ENCODE peak calls at places on chromosomes 7 and 10, in seven cellular contexts. One of them, this sample, is unnamed.

GRCh38 chr10:70528726-70529362 is 50.3 kb downstream of the PALD1 start:
- DNase-seq in neuronal stem cell: peak
- DNase-seq in IMR-90: peak
- DNase-seq in mesendoderm: peak
- DNase-seq in mesenchymal stem cell: peak
- DNase-seq in trophoblast cell: peak
- DNase-seq in H1: no peak
- DNase-seq in this sample: peak

GRCh38 chr7:24755541-24756416 is 1.5 kb downstream of the GSDME start:
- DNase-seq in neuronal stem cell: no peak
- DNase-seq in IMR-90: peak
- DNase-seq in mesendoderm: no peak
- DNase-seq in mesenchymal stem cell: peak
- DNase-seq in trophoblast cell: no peak
- DNase-seq in H1: no peak
- DNase-seq in this sample: no peak

GRCh38 chr10:9009505-9009904 is 955.0 kb downstream of the GATA3 start:
- DNase-seq in neuronal stem cell: no peak
- DNase-seq in IMR-90: no peak
- DNase-seq in mesendoderm: no peak
- DNase-seq in mesenchymal stem cell: peak
- DNase-seq in trophoblast cell: peak
- DNase-seq in H1: no peak
- DNase-seq in this sample: no peak

GRCh38 chr7:80275192-80275605 is 140.6 kb downstream of the GNAI1 start:
- DNase-seq in neuronal stem cell: no peak
- DNase-seq in IMR-90: no peak
- DNase-seq in mesendoderm: no peak
- DNase-seq in mesenchymal stem cell: no peak
- DNase-seq in trophoblast cell: no peak
- DNase-seq in H1: no peak
- DNase-seq in this sample: no peak

GRCh38 chr10:21270976-21271375 is 254.5 kb downstream of the SKIDA1 start:
- DNase-seq in neuronal stem cell: no peak
- DNase-seq in IMR-90: no peak
- DNase-seq in mesendoderm: no peak
- DNase-seq in mesenchymal stem cell: no peak
- DNase-seq in trophoblast cell: no peak
- DNase-seq in H1: no peak
- DNase-seq in this sample: no peak

GRCh38 chr10:116658152-116658551 is 37.4 kb downstream of the PNLIPRP2 start:
- DNase-seq in neuronal stem cell: no peak
- DNase-seq in IMR-90: no peak
- DNase-seq in mesendoderm: no peak
- DNase-seq in mesenchymal stem cell: no peak
- DNase-seq in trophoblast cell: no peak
- DNase-seq in H1: no peak
- DNase-seq in this sample: no peak

GRCh38 chr7:137816696-137817320 is 30.0 kb downstream of the DGKI start:
- DNase-seq in neuronal stem cell: no peak
- DNase-seq in IMR-90: no peak
- DNase-seq in mesendoderm: peak
- DNase-seq in mesenchymal stem cell: peak
- DNase-seq in trophoblast cell: no peak
- DNase-seq in H1: no peak
- DNase-seq in this sample: no peak

GRCh38 chr10:14466256-14466655 is 135.5 kb upstream of the FRMD4A start:
- DNase-seq in neuronal stem cell: no peak
- DNase-seq in IMR-90: peak
- DNase-seq in mesendoderm: no peak
- DNase-seq in mesenchymal stem cell: peak
- DNase-seq in trophoblast cell: no peak
- DNase-seq in H1: peak
- DNase-seq in this sample: no peak

GRCh38 chr10:44908936-44909335 is 2.2 kb upstream of the TMEM72 start:
- DNase-seq in neuronal stem cell: no peak
- DNase-seq in IMR-90: no peak
- DNase-seq in mesendoderm: no peak
- DNase-seq in mesenchymal stem cell: no peak
- DNase-seq in trophoblast cell: no peak
- DNase-seq in H1: no peak
- DNase-seq in this sample: no peak

GRCh38 chr10:62234284-62234605 is 34.4 kb downstream of the RTKN2 start:
- DNase-seq in neuronal stem cell: no peak
- DNase-seq in IMR-90: no peak
- DNase-seq in mesendoderm: no peak
- DNase-seq in mesenchymal stem cell: no peak
- DNase-seq in trophoblast cell: no peak
- DNase-seq in H1: no peak
- DNase-seq in this sample: no peak

GRCh38 chr7:122303971-122304603 is 463 bp downstream of the FEZF1 start:
- DNase-seq in neuronal stem cell: no peak
- DNase-seq in IMR-90: no peak
- DNase-seq in mesendoderm: peak
- DNase-seq in mesenchymal stem cell: no peak
- DNase-seq in trophoblast cell: peak
- DNase-seq in H1: peak
- DNase-seq in this sample: peak

GRCh38 chr7:154640266-154640865 is 362.6 kb downstream of the PAXIP1 start:
- DNase-seq in neuronal stem cell: peak
- DNase-seq in IMR-90: no peak
- DNase-seq in mesendoderm: peak
- DNase-seq in mesenchymal stem cell: no peak
- DNase-seq in trophoblast cell: no peak
- DNase-seq in H1: peak
- DNase-seq in this sample: peak

GRCh38 chr7:159023746-159024145 is 120.9 kb downstream of the VIPR2 start:
- DNase-seq in neuronal stem cell: no peak
- DNase-seq in IMR-90: no peak
- DNase-seq in mesendoderm: no peak
- DNase-seq in mesenchymal stem cell: no peak
- DNase-seq in trophoblast cell: no peak
- DNase-seq in H1: no peak
- DNase-seq in this sample: peak

GRCh38 chr10:36547965-36548364 is 577.4 kb upstream of the ANKRD30A start:
- DNase-seq in neuronal stem cell: no peak
- DNase-seq in IMR-90: peak
- DNase-seq in mesendoderm: peak
- DNase-seq in mesenchymal stem cell: no peak
- DNase-seq in trophoblast cell: no peak
- DNase-seq in H1: no peak
- DNase-seq in this sample: no peak

GRCh38 chr7:11858026-11858425 is 26.0 kb upstream of the THSD7A start:
- DNase-seq in neuronal stem cell: no peak
- DNase-seq in IMR-90: no peak
- DNase-seq in mesendoderm: no peak
- DNase-seq in mesenchymal stem cell: no peak
- DNase-seq in trophoblast cell: no peak
- DNase-seq in H1: no peak
- DNase-seq in this sample: no peak

GRCh38 chr7:29398011-29398410 is 165.6 kb upstream of the PRR15 start:
- DNase-seq in neuronal stem cell: no peak
- DNase-seq in IMR-90: no peak
- DNase-seq in mesendoderm: no peak
- DNase-seq in mesenchymal stem cell: no peak
- DNase-seq in trophoblast cell: no peak
- DNase-seq in H1: no peak
- DNase-seq in this sample: no peak

GRCh38 chr7:29400435-29400834 is 163.2 kb upstream of the PRR15 start:
- DNase-seq in neuronal stem cell: no peak
- DNase-seq in IMR-90: no peak
- DNase-seq in mesendoderm: no peak
- DNase-seq in mesenchymal stem cell: no peak
- DNase-seq in trophoblast cell: no peak
- DNase-seq in H1: no peak
- DNase-seq in this sample: no peak

GRCh38 chr7:29405891-29406290 is 157.7 kb upstream of the PRR15 start:
- DNase-seq in neuronal stem cell: no peak
- DNase-seq in IMR-90: no peak
- DNase-seq in mesendoderm: no peak
- DNase-seq in mesenchymal stem cell: no peak
- DNase-seq in trophoblast cell: no peak
- DNase-seq in H1: no peak
- DNase-seq in this sample: no peak

GRCh38 chr7:29397398-29397797 is 166.2 kb upstream of the PRR15 start:
- DNase-seq in neuronal stem cell: no peak
- DNase-seq in IMR-90: no peak
- DNase-seq in mesendoderm: no peak
- DNase-seq in mesenchymal stem cell: no peak
- DNase-seq in trophoblast cell: no peak
- DNase-seq in H1: no peak
- DNase-seq in this sample: no peak

DNA sequence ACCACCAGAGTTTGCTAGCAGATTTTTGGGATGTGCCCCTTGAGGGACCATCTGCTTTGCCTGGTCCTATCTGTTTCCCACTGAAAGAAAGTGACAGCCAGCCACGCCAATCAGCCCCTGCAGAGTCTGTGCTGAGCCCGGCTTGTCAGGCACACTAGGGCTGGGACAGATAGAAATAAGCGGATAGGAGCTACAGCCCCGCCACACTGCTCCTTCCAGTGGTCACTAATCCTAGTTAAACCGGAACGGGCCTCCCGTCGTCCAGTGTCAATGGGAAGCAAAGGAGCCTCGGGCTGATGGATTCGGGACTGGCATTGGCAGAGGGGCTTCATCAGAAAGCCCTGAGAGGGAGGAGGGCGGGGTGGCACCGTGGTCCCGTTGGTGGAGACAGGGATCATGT is 161.8 kb upstream of the PRR15 start:
- DNase-seq in neuronal stem cell: no peak
- DNase-seq in IMR-90: no peak
- DNase-seq in mesendoderm: peak
- DNase-seq in mesenchymal stem cell: no peak
- DNase-seq in trophoblast cell: no peak
- DNase-seq in H1: no peak
- DNase-seq in this sample: peak
- H3K4ac ChIP-seq in neuronal stem cell: no peak
- H3K4ac ChIP-seq in IMR-90: no peak
- H3K4ac ChIP-seq in mesendoderm: no peak
- H3K4ac ChIP-seq in mesenchymal stem cell: no peak
- H3K4ac ChIP-seq in trophoblast cell: no peak
- H3K4ac ChIP-seq in H1: no peak
- H3K4ac ChIP-seq in this sample: no peak

GRCh38 chr7:99563650-99564049 is 5.2 kb downstream of the ZNF655 start:
- DNase-seq in neuronal stem cell: no peak
- DNase-seq in IMR-90: peak
- DNase-seq in mesendoderm: peak
- DNase-seq in mesenchymal stem cell: peak
- DNase-seq in trophoblast cell: peak
- DNase-seq in H1: no peak
- DNase-seq in this sample: no peak

GRCh38 chr7:99560834-99561734 is 2.6 kb downstream of the ZNF655 start:
- DNase-seq in neuronal stem cell: no peak
- DNase-seq in IMR-90: no peak
- DNase-seq in mesendoderm: no peak
- DNase-seq in mesenchymal stem cell: no peak
- DNase-seq in trophoblast cell: no peak
- DNase-seq in H1: no peak
- DNase-seq in this sample: no peak

GRCh38 chr7:99561735-99562051 is 3.3 kb downstream of the ZNF655 start:
- DNase-seq in neuronal stem cell: no peak
- DNase-seq in IMR-90: no peak
- DNase-seq in mesendoderm: no peak
- DNase-seq in mesenchymal stem cell: no peak
- DNase-seq in trophoblast cell: no peak
- DNase-seq in H1: no peak
- DNase-seq in this sample: no peak

GRCh38 chr7:99562832-99563231 is 4.4 kb downstream of the ZNF655 start:
- DNase-seq in neuronal stem cell: no peak
- DNase-seq in IMR-90: peak
- DNase-seq in mesendoderm: peak
- DNase-seq in mesenchymal stem cell: peak
- DNase-seq in trophoblast cell: peak
- DNase-seq in H1: no peak
- DNase-seq in this sample: no peak

DNA sequence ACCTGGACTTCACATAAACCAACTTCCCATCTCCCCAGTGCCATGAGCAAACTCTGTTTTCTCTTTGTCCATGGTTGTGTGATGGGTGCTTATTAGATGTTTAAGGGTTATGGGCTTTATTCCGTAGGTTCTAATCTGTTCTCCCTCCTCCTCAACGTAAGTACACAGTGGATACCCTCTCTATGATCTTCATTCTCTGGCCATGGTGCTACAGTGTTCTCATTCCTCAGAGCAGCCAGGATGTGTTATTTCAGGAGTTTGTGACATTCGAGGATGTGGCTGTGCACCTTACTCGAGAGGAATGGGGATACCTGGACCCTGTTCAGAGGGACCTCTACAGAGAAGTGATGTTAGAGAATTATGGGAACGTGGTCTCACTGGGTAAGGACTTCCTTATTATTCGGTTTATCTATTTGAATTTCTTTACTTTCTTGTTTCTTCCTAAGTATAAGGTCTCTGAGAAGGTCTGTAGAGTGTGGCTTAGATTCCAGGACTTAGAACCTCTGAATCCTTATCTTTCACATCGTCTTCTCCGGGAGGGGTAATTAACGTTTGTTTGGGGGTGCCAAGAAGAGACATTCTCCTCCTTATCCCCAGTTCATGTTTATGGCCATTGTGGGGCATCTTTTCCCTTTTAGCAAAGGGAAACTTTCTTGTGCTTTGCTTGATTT is 3.8 kb downstream of the ZNF655 start:
- DNase-seq in neuronal stem cell: no peak
- DNase-seq in IMR-90: no peak
- DNase-seq in mesendoderm: no peak
- DNase-seq in mesenchymal stem cell: no peak
- DNase-seq in trophoblast cell: no peak
- DNase-seq in H1: no peak
- DNase-seq in this sample: no peak
- H3K27ac ChIP-seq in neuronal stem cell: no peak
- H3K27ac ChIP-seq in IMR-90: peak
- H3K27ac ChIP-seq in mesendoderm: peak
- H3K27ac ChIP-seq in mesenchymal stem cell: peak
- H3K27ac ChIP-seq in trophoblast cell: peak
- H3K27ac ChIP-seq in H1: no peak
- H3K27ac ChIP-seq in this sample: no peak

DNA sequence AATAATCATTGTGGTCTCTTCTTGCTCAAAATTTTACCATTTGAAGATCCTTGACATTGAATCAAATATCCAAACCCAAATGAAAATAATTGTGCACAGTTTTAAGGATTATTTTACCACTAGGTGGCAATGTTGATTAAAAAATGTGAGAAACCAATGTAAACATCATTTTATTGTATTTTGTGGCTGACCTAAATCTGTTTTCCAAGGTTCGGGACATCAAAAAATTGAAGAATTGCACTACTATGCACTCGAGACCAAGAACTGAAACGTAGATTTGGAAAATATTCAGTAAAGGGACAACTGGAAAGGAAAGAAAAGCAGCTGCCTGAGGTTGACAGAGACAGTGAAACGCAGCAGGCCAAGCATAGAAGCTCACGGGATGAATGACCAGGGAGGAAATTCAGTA is 259.3 kb downstream of the SNX13 start:
- DNase-seq in neuronal stem cell: no peak
- DNase-seq in IMR-90: peak
- DNase-seq in mesendoderm: no peak
- DNase-seq in mesenchymal stem cell: peak
- DNase-seq in trophoblast cell: no peak
- DNase-seq in H1: no peak
- DNase-seq in this sample: no peak
- H3K9ac ChIP-seq in neuronal stem cell: no peak
- H3K9ac ChIP-seq in IMR-90: no peak
- H3K9ac ChIP-seq in mesendoderm: no peak
- H3K9ac ChIP-seq in mesenchymal stem cell: peak
- H3K9ac ChIP-seq in trophoblast cell: no peak
- H3K9ac ChIP-seq in H1: no peak
- H3K9ac ChIP-seq in this sample: no peak

GRCh38 chr10:60788543-60788942 is 10.3 kb downstream of the CDK1 start:
- DNase-seq in neuronal stem cell: no peak
- DNase-seq in IMR-90: no peak
- DNase-seq in mesendoderm: no peak
- DNase-seq in mesenchymal stem cell: no peak
- DNase-seq in trophoblast cell: no peak
- DNase-seq in H1: no peak
- DNase-seq in this sample: no peak
- H3K4ac ChIP-seq in neuronal stem cell: no peak
- H3K4ac ChIP-seq in IMR-90: no peak
- H3K4ac ChIP-seq in mesendoderm: no peak
- H3K4ac ChIP-seq in mesenchymal stem cell: no peak
- H3K4ac ChIP-seq in trophoblast cell: no peak
- H3K4ac ChIP-seq in H1: no peak
- H3K4ac ChIP-seq in this sample: no peak